ENCODE peak calls at places on chromosomes 13 and 19, in four cellular contexts. One of them, this sample, is unnamed.

GRCh38 chr13:102045713-102046112 is 356.1 kb downstream of the FGF14 start:
- DNase-seq in choroid plexus epithelial cell: no peak
- DNase-seq in brain microvascular endothelial cell: no peak
- DNase-seq in fibroblast of lung: no peak
- DNase-seq in this sample: no peak

GRCh38 chr19:23799321-23799720 is 40.6 kb upstream of the ZNF681 start:
- DNase-seq in choroid plexus epithelial cell: no peak
- DNase-seq in fibroblast of lung: no peak
- DNase-seq in brain microvascular endothelial cell: no peak
- DNase-seq in this sample: no peak

GRCh38 chr19:6564393-6564792 is 26.6 kb downstream of the CD70 start:
- DNase-seq in fibroblast of lung: no peak
- DNase-seq in choroid plexus epithelial cell: peak; percentile 21
- DNase-seq in brain microvascular endothelial cell: no peak
- DNase-seq in this sample: no peak

GRCh38 chr13:98657506-98658085 is 80.7 kb upstream of the STK24 start:
- DNase-seq in choroid plexus epithelial cell: no peak
- DNase-seq in fibroblast of lung: no peak
- DNase-seq in brain microvascular endothelial cell: no peak
- DNase-seq in this sample: no peak

GRCh38 chr19:48194041-48194871 is 23.8 kb downstream of the ZSWIM9 start:
- DNase-seq in brain microvascular endothelial cell: no peak
- DNase-seq in fibroblast of lung: no peak
- DNase-seq in choroid plexus epithelial cell: peak; percentile 33
- DNase-seq in this sample: no peak

GRCh38 chr13:72648513-72649065 is 78.8 kb downstream of the MZT1 start:
- DNase-seq in brain microvascular endothelial cell: no peak
- DNase-seq in choroid plexus epithelial cell: peak; percentile 10
- DNase-seq in fibroblast of lung: peak; percentile 9
- DNase-seq in this sample: no peak

GRCh38 chr13:37319041-37319443 is 213.6 kb upstream of the CSNK1A1L start:
- DNase-seq in brain microvascular endothelial cell: no peak
- DNase-seq in choroid plexus epithelial cell: no peak
- DNase-seq in fibroblast of lung: peak; percentile 30
- DNase-seq in this sample: no peak

GRCh38 chr13:46553521-46553885 is 533 bp downstream of the LRCH1 start:
- DNase-seq in fibroblast of lung: no peak
- DNase-seq in choroid plexus epithelial cell: no peak
- DNase-seq in brain microvascular endothelial cell: no peak
- DNase-seq in this sample: no peak

GRCh38 chr13:107574517-107575215 is 640.7 kb downstream of the LIG4 start:
- DNase-seq in fibroblast of lung: peak; percentile 26
- DNase-seq in brain microvascular endothelial cell: no peak
- DNase-seq in choroid plexus epithelial cell: peak; percentile 53
- DNase-seq in this sample: no peak

GRCh38 chr13:65133094-65133493 is 2097.0 kb downstream of the PCDH9 start:
- DNase-seq in brain microvascular endothelial cell: no peak
- DNase-seq in fibroblast of lung: no peak
- DNase-seq in choroid plexus epithelial cell: no peak
- DNase-seq in this sample: no peak

GRCh38 chr13:40394304-40394983 is 272.0 kb downstream of the FOXO1 start:
- DNase-seq in choroid plexus epithelial cell: no peak
- DNase-seq in fibroblast of lung: no peak
- DNase-seq in brain microvascular endothelial cell: no peak
- DNase-seq in this sample: no peak

GRCh38 chr19:49301165-49301865 is 23.7 kb downstream of the SLC6A16 start:
- DNase-seq in choroid plexus epithelial cell: peak; percentile 76
- DNase-seq in fibroblast of lung: peak; percentile 54
- DNase-seq in brain microvascular endothelial cell: peak; percentile 72
- DNase-seq in this sample: no peak

GRCh38 chr13:105848494-105848893 is 687.0 kb downstream of the EFNB2 start:
- DNase-seq in fibroblast of lung: no peak
- DNase-seq in choroid plexus epithelial cell: no peak
- DNase-seq in brain microvascular endothelial cell: no peak
- DNase-seq in this sample: no peak

GRCh38 chr19:55454787-55455243 is 6.6 kb downstream of the ISOC2 start:
- DNase-seq in choroid plexus epithelial cell: peak; percentile 59
- DNase-seq in fibroblast of lung: peak; percentile 25
- DNase-seq in brain microvascular endothelial cell: no peak
- DNase-seq in this sample: no peak

GRCh38 chr19:1967087-1967608 is 26.2 kb downstream of the CSNK1G2 start:
- DNase-seq in fibroblast of lung: no peak
- DNase-seq in brain microvascular endothelial cell: no peak
- DNase-seq in choroid plexus epithelial cell: no peak
- DNase-seq in this sample: no peak

GRCh38 chr19:3577741-3578344 is 5.1 kb downstream of the HMG20B start:
- DNase-seq in fibroblast of lung: no peak
- DNase-seq in brain microvascular endothelial cell: no peak
- DNase-seq in choroid plexus epithelial cell: no peak
- DNase-seq in this sample: no peak

GRCh38 chr19:12954150-12954962 is 2.7 kb downstream of the GADD45GIP1 start:
- DNase-seq in fibroblast of lung: no peak
- DNase-seq in brain microvascular endothelial cell: no peak
- DNase-seq in choroid plexus epithelial cell: no peak
- DNase-seq in this sample: no peak

GRCh38 chr13:27053902-27054595 is 117.6 kb downstream of the USP12 start:
- DNase-seq in choroid plexus epithelial cell: peak; percentile 35
- DNase-seq in fibroblast of lung: peak; percentile 73
- DNase-seq in brain microvascular endothelial cell: peak; percentile 64
- DNase-seq in this sample: peak; percentile 46

GRCh38 chr13:83881917-83882625 is at the start of gene SLITRK1:
- DNase-seq in choroid plexus epithelial cell: peak; percentile 70
- DNase-seq in brain microvascular endothelial cell: peak; percentile 41
- DNase-seq in fibroblast of lung: peak; percentile 53
- DNase-seq in this sample: peak; percentile 31

GRCh38 chr13:95254341-95254740 is 46.9 kb downstream of the ABCC4 start:
- DNase-seq in choroid plexus epithelial cell: peak; percentile 29
- DNase-seq in brain microvascular endothelial cell: peak; percentile 18
- DNase-seq in fibroblast of lung: no peak
- DNase-seq in this sample: no peak

GRCh38 chr13:55410398-55411330 is 1730.1 kb upstream of the PRR20A start:
- DNase-seq in brain microvascular endothelial cell: no peak
- DNase-seq in fibroblast of lung: no peak
- DNase-seq in choroid plexus epithelial cell: no peak
- DNase-seq in this sample: no peak

GRCh38 chr13:105773887-105774538 is 761.4 kb downstream of the EFNB2 start:
- DNase-seq in choroid plexus epithelial cell: peak; percentile 66
- DNase-seq in brain microvascular endothelial cell: peak; percentile 70
- DNase-seq in fibroblast of lung: peak; percentile 30
- DNase-seq in this sample: no peak

GRCh38 chr19:33698576-33699435 is 77.1 kb downstream of the CHST8 start:
- DNase-seq in fibroblast of lung: no peak
- DNase-seq in brain microvascular endothelial cell: no peak
- DNase-seq in choroid plexus epithelial cell: no peak
- DNase-seq in this sample: no peak

GRCh38 chr13:85590231-85590931 is 208.8 kb downstream of the SLITRK6 start:
- DNase-seq in fibroblast of lung: peak; percentile 19
- DNase-seq in choroid plexus epithelial cell: peak; percentile 7
- DNase-seq in brain microvascular endothelial cell: no peak
- DNase-seq in this sample: no peak

GRCh38 chr13:95185311-95185710 is 115.9 kb downstream of the ABCC4 start:
- DNase-seq in brain microvascular endothelial cell: no peak
- DNase-seq in choroid plexus epithelial cell: no peak
- DNase-seq in fibroblast of lung: no peak
- DNase-seq in this sample: no peak

GRCh38 chr13:78022164-78022877 is 103.7 kb upstream of the EDNRB start:
- DNase-seq in choroid plexus epithelial cell: peak; percentile 77
- DNase-seq in brain microvascular endothelial cell: peak; percentile 70
- DNase-seq in fibroblast of lung: peak; percentile 40
- DNase-seq in this sample: peak; percentile 20

GRCh38 chr19:51750381-51751124 is 1.1 kb downstream of the FPR1 start:
- DNase-seq in brain microvascular endothelial cell: no peak
- DNase-seq in fibroblast of lung: no peak
- DNase-seq in choroid plexus epithelial cell: peak; percentile 87
- DNase-seq in this sample: peak; percentile 31

GRCh38 chr13:95354680-95355487 is 53.6 kb upstream of the ABCC4 start:
- DNase-seq in fibroblast of lung: no peak
- DNase-seq in choroid plexus epithelial cell: no peak
- DNase-seq in brain microvascular endothelial cell: no peak
- DNase-seq in this sample: no peak

GRCh38 chr13:23723463-23723862 is 153.3 kb downstream of the TNFRSF19 start:
- DNase-seq in brain microvascular endothelial cell: no peak
- DNase-seq in fibroblast of lung: peak; percentile 65
- DNase-seq in choroid plexus epithelial cell: peak; percentile 38
- DNase-seq in this sample: peak; percentile 68

GRCh38 chr13:54029226-54029625 is 1000.6 kb downstream of the OLFM4 start:
- DNase-seq in fibroblast of lung: no peak
- DNase-seq in choroid plexus epithelial cell: peak; percentile 12
- DNase-seq in brain microvascular endothelial cell: no peak
- DNase-seq in this sample: no peak

GRCh38 chr19:14198384-14199376 is 7.3 kb downstream of the ADGRL1 start:
- DNase-seq in choroid plexus epithelial cell: no peak
- DNase-seq in brain microvascular endothelial cell: no peak
- DNase-seq in fibroblast of lung: peak; percentile 43
- DNase-seq in this sample: no peak

GRCh38 chr13:50116430-50116973 is 101.3 kb downstream of the KCNRG start:
- DNase-seq in fibroblast of lung: peak; percentile 8
- DNase-seq in choroid plexus epithelial cell: no peak
- DNase-seq in brain microvascular endothelial cell: no peak
- DNase-seq in this sample: no peak

GRCh38 chr19:11736696-11737095 is 2.0 kb downstream of the ZNF823 start:
- DNase-seq in fibroblast of lung: peak; percentile 11
- DNase-seq in brain microvascular endothelial cell: peak; percentile 51
- DNase-seq in choroid plexus epithelial cell: peak; percentile 17
- DNase-seq in this sample: no peak

GRCh38 chr13:28568286-28568685 is 73.4 kb upstream of the FLT1 start:
- DNase-seq in brain microvascular endothelial cell: no peak
- DNase-seq in fibroblast of lung: peak; percentile 43
- DNase-seq in choroid plexus epithelial cell: peak; percentile 43
- DNase-seq in this sample: no peak

GRCh38 chr13:40352385-40352778 is 314.1 kb downstream of the FOXO1 start:
- DNase-seq in brain microvascular endothelial cell: no peak
- DNase-seq in fibroblast of lung: peak; percentile 88
- DNase-seq in choroid plexus epithelial cell: peak; percentile 45
- DNase-seq in this sample: peak; percentile 37

GRCh38 chr19:2460245-2460644 is 3.5 kb upstream of the LMNB2 start:
- DNase-seq in brain microvascular endothelial cell: no peak
- DNase-seq in choroid plexus epithelial cell: no peak
- DNase-seq in fibroblast of lung: no peak
- DNase-seq in this sample: no peak

GRCh38 chr19:10293637-10294367 is 4.0 kb downstream of the ICAM5 start:
- DNase-seq in brain microvascular endothelial cell: no peak
- DNase-seq in fibroblast of lung: no peak
- DNase-seq in choroid plexus epithelial cell: no peak
- DNase-seq in this sample: no peak

GRCh38 chr19:10295305-10295846 is 5.6 kb downstream of the ICAM5 start:
- DNase-seq in brain microvascular endothelial cell: no peak
- DNase-seq in fibroblast of lung: no peak
- DNase-seq in choroid plexus epithelial cell: peak; percentile 48
- DNase-seq in this sample: no peak

GRCh38 chr19:10292789-10293636 is 3.3 kb downstream of the ICAM5 start:
- DNase-seq in fibroblast of lung: no peak
- DNase-seq in choroid plexus epithelial cell: no peak
- DNase-seq in brain microvascular endothelial cell: no peak
- DNase-seq in this sample: no peak

GRCh38 chr19:10294368-10294697 is 4.6 kb downstream of the ICAM5 start:
- DNase-seq in brain microvascular endothelial cell: no peak
- DNase-seq in fibroblast of lung: no peak
- DNase-seq in choroid plexus epithelial cell: no peak
- DNase-seq in this sample: no peak

GRCh38 chr19:10295847-10296591 is 6.3 kb downstream of the ICAM5 start:
- DNase-seq in fibroblast of lung: no peak
- DNase-seq in choroid plexus epithelial cell: no peak
- DNase-seq in brain microvascular endothelial cell: no peak
- DNase-seq in this sample: no peak
- H3K4me3 ChIP-seq in fibroblast of lung: no peak overlapping the region
- H3K4me3 ChIP-seq in choroid plexus epithelial cell: peak overlapping the region; percentile 36
- H3K4me3 ChIP-seq in brain microvascular endothelial cell: no peak overlapping the region
- H3K4me3 ChIP-seq in this sample: no peak overlapping the region

DNA sequence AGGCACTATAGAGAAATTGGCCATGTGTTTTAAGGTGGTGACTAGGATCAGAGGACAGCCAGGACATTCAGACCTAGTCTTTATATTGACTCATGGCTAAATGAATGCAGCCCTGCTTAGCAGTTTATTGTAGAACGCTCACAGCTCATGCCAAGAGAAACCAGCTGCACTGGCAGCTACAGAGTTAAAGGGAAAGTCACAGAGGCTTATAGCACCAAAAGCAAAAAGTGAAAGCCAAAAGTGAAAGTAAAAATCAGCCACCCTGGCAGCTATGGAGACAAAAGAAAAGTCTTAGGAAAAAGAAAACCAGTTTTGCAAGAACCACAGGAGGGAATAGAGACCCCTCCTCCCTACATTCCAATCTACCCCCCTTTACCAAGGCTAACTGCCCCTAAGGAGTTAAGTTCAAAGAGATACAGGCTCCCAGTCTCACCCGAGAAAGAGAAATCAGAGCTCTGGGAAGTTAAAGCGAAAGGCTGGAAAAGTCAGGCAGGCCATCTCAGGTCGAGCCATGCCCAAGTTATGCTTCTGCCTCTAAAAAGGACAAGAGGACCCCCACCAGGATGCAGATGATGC is 99.0 kb downstream of the ZNF429 start:
- DNase-seq in brain microvascular endothelial cell: no peak
- DNase-seq in choroid plexus epithelial cell: peak; percentile 12
- DNase-seq in fibroblast of lung: peak; percentile 66
- DNase-seq in this sample: no peak
- H3K4me3 ChIP-seq in brain microvascular endothelial cell: peak overlapping the region; percentile 34
- H3K4me3 ChIP-seq in choroid plexus epithelial cell: peak overlapping the region; percentile 22
- H3K4me3 ChIP-seq in fibroblast of lung: peak overlapping the region; percentile 60
- H3K4me3 ChIP-seq in this sample: peak overlapping the region; percentile 33

GRCh38 chr19:40807147-40808020 is 8.4 kb downstream of the EGLN2 start:
- DNase-seq in choroid plexus epithelial cell: peak; percentile 35
- DNase-seq in brain microvascular endothelial cell: no peak
- DNase-seq in fibroblast of lung: no peak
- DNase-seq in this sample: no peak
- H3K4me3 ChIP-seq in choroid plexus epithelial cell: no peak overlapping the region
- H3K4me3 ChIP-seq in brain microvascular endothelial cell: no peak overlapping the region
- H3K4me3 ChIP-seq in fibroblast of lung: no peak overlapping the region
- H3K4me3 ChIP-seq in this sample: no peak overlapping the region

DNA sequence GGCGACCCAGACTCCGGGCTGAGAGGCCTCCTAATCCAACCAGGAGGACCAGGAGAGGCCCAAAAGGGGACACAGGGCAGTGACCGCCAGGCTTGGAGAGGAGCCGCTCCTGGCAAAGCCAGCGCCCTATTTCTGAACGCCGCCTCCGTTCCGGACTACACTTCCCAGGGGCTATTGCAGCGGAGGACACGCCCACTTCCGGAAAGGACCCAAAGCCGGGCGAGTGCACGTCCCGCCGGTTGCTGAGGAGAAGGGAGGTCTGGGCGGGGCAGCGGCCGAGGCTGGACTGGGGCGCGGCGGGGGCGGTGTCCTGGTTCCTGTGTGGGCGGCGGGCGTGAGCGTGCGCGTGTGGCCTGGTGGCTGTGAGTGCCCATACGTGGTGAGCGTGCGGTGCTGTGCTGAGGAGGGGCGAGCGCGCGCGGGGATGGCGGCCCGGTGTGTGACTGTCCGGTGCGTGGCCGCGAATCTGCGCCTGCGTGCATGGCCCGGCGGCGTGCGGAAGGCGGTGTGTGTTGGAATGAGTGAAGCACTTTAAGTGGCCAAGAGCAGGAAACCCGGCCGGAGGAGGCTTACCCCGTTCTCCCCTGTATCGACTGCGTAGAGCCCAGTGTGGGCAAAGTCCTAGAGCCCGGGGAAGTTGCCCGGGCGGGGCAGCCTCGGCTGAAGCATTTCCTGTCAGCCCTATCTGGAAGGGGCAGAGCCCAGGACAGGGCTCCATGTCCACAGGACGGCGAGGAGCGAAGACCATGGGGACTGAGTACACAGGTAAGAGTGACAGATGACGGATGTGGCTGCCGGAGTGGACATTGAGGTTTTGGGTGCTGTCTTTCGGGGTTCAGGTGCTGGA is at the start of gene ZNF470:
- DNase-seq in choroid plexus epithelial cell: peak; percentile 93
- DNase-seq in brain microvascular endothelial cell: peak; percentile 92
- DNase-seq in fibroblast of lung: peak; percentile 91
- DNase-seq in this sample: peak; percentile 76
- H3K4me3 ChIP-seq in choroid plexus epithelial cell: peak within 1 kb of the TSS; percentile 98
- H3K4me3 ChIP-seq in brain microvascular endothelial cell: peak within 1 kb of the TSS; percentile 95
- H3K4me3 ChIP-seq in fibroblast of lung: peak within 1 kb of the TSS; percentile 99
- H3K4me3 ChIP-seq in this sample: peak within 1 kb of the TSS; percentile 91